ENCODE peak calls at places on chromosomes 13 and 19, in ten cellular contexts. X is stimulated activated CD4-positive, alpha-beta T cell treated with anti-CD3 and anti-CD28 coated beads, Interleukin-15, amount 100 ng/mL, for 24 hours; D is left ventricle myocardium superior; R is skeletal muscle cell; U is lung; Q is EL; K is fibroblast of the conjunctiva; J is lower lobe of right lung; Z is WTC11; I is T-helper 2 cell. Y is an unnamed sample.

GRCh38 chr19:11091343-11092153 is 2.3 kb downstream of the LDLR start:
- DNase-seq in R (peak; percentile 53), Z (no peak), X (peak; percentile 60), K (peak; percentile 60), U (peak; percentile 61), Q (peak; percentile 95), J (peak; percentile 53), D (peak; percentile 45), I (peak; percentile 55), Y (peak; percentile 88)

GRCh38 chr19:1673645-1674292 is 21.4 kb upstream of the TCF3 start:
- DNase-seq in R (no peak), J (no peak), K (no peak), I (no peak), U (no peak), D (no peak), Z (no peak), Q (no peak), X (no peak), Y (no peak)

GRCh38 chr19:703651-704446 is 4.9 kb upstream of the PALM start:
- DNase-seq in Q (peak; percentile 36), K (no peak), Z (peak; percentile 98), J (peak; percentile 90), D (peak; percentile 89), R (no peak), U (peak; percentile 75), X (peak; percentile 74), I (peak; percentile 71), Y (no peak)

GRCh38 chr13:28449826-28450773 is 44.8 kb downstream of the FLT1 start:
- DNase-seq in Z (no peak), J (no peak), I (no peak), U (no peak), D (no peak), R (no peak), X (no peak), Q (peak; percentile 34), K (no peak), Y (no peak)

GRCh38 chr13:106570354-106570822 is 2.5 kb upstream of the ARGLU1 start:
- DNase-seq in I (peak; percentile 77), U (peak; percentile 72), Z (peak; percentile 85), R (peak; percentile 78), D (peak; percentile 78), X (peak; percentile 75), J (peak; percentile 90), Q (peak; percentile 74), K (no peak), Y (no peak)

GRCh38 chr19:29831686-29832085 is 19.9 kb downstream of the CCNE1 start:
- DNase-seq in X (no peak), Q (no peak), U (no peak), K (no peak), D (no peak), I (no peak), J (no peak), Z (no peak), R (no peak), Y (no peak)

GRCh38 chr19:4722671-4723464 is 774 bp downstream of the DPP9 start:
- DNase-seq in Z (no peak), D (no peak), I (no peak), R (no peak), Q (peak; percentile 65), X (peak; percentile 34), U (no peak), K (peak; percentile 46), J (peak; percentile 47), Y (no peak)

GRCh38 chr19:2223959-2224358 is 12.2 kb downstream of the PLEKHJ1 start:
- DNase-seq in X (no peak), J (no peak), K (no peak), I (no peak), R (no peak), U (no peak), Z (no peak), Q (no peak), D (no peak), Y (no peak)

GRCh38 chr13:48532146-48532472 is 771 bp downstream of the RCBTB2 start:
- DNase-seq in X (no peak), D (no peak), I (no peak), J (no peak), Z (peak; percentile 13), R (peak; percentile 22), U (no peak), Q (peak; percentile 52), K (peak; percentile 29), Y (peak; percentile 39)

GRCh38 chr19:58054792-58055482 is 4.1 kb upstream of the ZNF135 start:
- DNase-seq in J (no peak), Q (peak; percentile 49), I (no peak), X (no peak), R (no peak), U (no peak), K (no peak), Z (peak; percentile 84), D (peak; percentile 68), Y (no peak)

GRCh38 chr13:20702945-20703784 is at the start of gene IL17D:
- DNase-seq in D (peak; percentile 57), Z (peak; percentile 45), J (peak; percentile 55), Q (peak; percentile 34), X (peak; percentile 55), I (peak; percentile 14), K (no peak), R (no peak), U (no peak), Y (no peak)

GRCh38 chr13:79645569-79645968 is 164.6 kb downstream of the NDFIP2 start:
- DNase-seq in Q (no peak), J (no peak), R (no peak), Z (no peak), D (no peak), K (no peak), U (no peak), X (no peak), I (no peak), Y (no peak)

GRCh38 chr19:50580970-50581636 is 12.9 kb upstream of the LRRC4B start:
- DNase-seq in U (no peak), I (no peak), D (no peak), X (no peak), Z (no peak), K (no peak), R (no peak), J (no peak), Q (no peak), Y (no peak)

GRCh38 chr19:38978315-38978689 is 2.8 kb upstream of the FBXO17 start:
- DNase-seq in U (no peak), Q (no peak), K (no peak), I (no peak), D (no peak), R (no peak), X (no peak), J (no peak), Z (no peak), Y (no peak)

GRCh38 chr19:10961763-10962536 is 1.1 kb downstream of the SMARCA4 start:
- DNase-seq in J (no peak), D (no peak), K (no peak), Q (peak; percentile 18), R (no peak), Z (no peak), I (no peak), X (no peak), U (no peak), Y (no peak)

GRCh38 chr13:80979035-80979641 is 638.2 kb upstream of the SPRY2 start:
- DNase-seq in Q (peak; percentile 39), I (no peak), Z (peak; percentile 53), K (peak; percentile 71), D (no peak), R (peak; percentile 27), J (peak; percentile 38), X (peak; percentile 20), U (peak; percentile 42), Y (no peak)

GRCh38 chr19:6593651-6594416 is 2.9 kb upstream of the CD70 start:
- DNase-seq in R (no peak), X (no peak), I (no peak), Z (no peak), D (no peak), U (no peak), K (no peak), J (no peak), Q (no peak), Y (no peak)

GRCh38 chr19:982567-983170 is 1.5 kb upstream of the WDR18 start:
- DNase-seq in K (no peak), D (peak; percentile 87), Z (peak; percentile 86), U (peak; percentile 59), R (no peak), Q (peak; percentile 62), X (peak; percentile 83), I (peak; percentile 64), J (peak; percentile 79), Y (no peak)

GRCh38 chr13:28568286-28568685 is 73.4 kb upstream of the FLT1 start:
- DNase-seq in J (peak; percentile 67), K (no peak), R (no peak), X (peak; percentile 5), Z (no peak), Q (peak; percentile 25), D (peak; percentile 82), I (no peak), U (peak; percentile 40), Y (no peak)

GRCh38 chr13:27997904-27998522 is 9.5 kb upstream of the URAD start:
- DNase-seq in X (peak; percentile 33), I (no peak), K (peak; percentile 4), U (no peak), J (no peak), Z (peak; percentile 76), D (peak; percentile 52), R (no peak), Q (peak; percentile 32), Y (no peak)

GRCh38 chr13:23790591-23791170 is 98.5 kb downstream of the MIPEP start:
- DNase-seq in J (no peak), D (no peak), Z (no peak), K (peak; percentile 93), X (no peak), I (no peak), U (no peak), R (peak; percentile 84), Q (peak; percentile 96), Y (no peak)

GRCh38 chr19:48611872-48612271 is 3.0 kb downstream of the FAM83E start:
- DNase-seq in I (no peak), D (no peak), U (no peak), Z (no peak), R (no peak), K (no peak), J (no peak), X (no peak), Q (no peak), Y (no peak)

GRCh38 chr13:21243843-21244184 is 67.4 kb downstream of the MRPL57 start:
- DNase-seq in Q (no peak), D (no peak), K (no peak), I (no peak), U (no peak), J (no peak), X (no peak), R (no peak), Z (no peak), Y (no peak)